ENCODE peak calls at places on chromosomes 5 and 9, in seven cellular contexts. E is HCEC 1CT, N is H7, B is thyroid gland, F is NCI-H2081 treated with DMSO at 0.1 percent for 48 hours, Q is GM06990, K is dermis blood vessel endothelial cell. C is an unnamed sample.

GRCh38 chr5:140808889-140809291 is 2.0 kb downstream of the PCDHA4 start:
- DNase-seq in E (no peak), N (no peak), B (no peak), F (no peak), Q (no peak), K (no peak), C (no peak)

GRCh38 chr5:502325-503079 is 21.7 kb downstream of the SLC9A3 start:
- DNase-seq in E (no peak), N (no peak), B (peak), F (no peak), Q (no peak), K (peak), C (peak)

GRCh38 chr5:133482033-133482432 is 130.3 kb downstream of the FSTL4 start:
- DNase-seq in E (no peak), N (no peak), B (no peak), F (no peak), Q (no peak), K (peak), C (no peak)

GRCh38 chr5:172503925-172504730 is 49.8 kb upstream of the SH3PXD2B start:
- DNase-seq in E (no peak), N (no peak), B (no peak), F (no peak), Q (no peak), K (peak), C (no peak)

GRCh38 chr5:74853256-74853655 is 12.9 kb downstream of the FAM169A start:
- DNase-seq in E (no peak), N (no peak), B (no peak), F (no peak), Q (no peak), K (no peak), C (no peak)

GRCh38 chr5:120465281-120465961 is 1.3 kb downstream of the PRR16 start:
- DNase-seq in E (peak), N (peak), B (peak), F (no peak), Q (no peak), K (peak), C (peak)

GRCh38 chr9:37215456-37216229 is 95.3 kb downstream of the ZCCHC7 start:
- DNase-seq in E (peak), N (no peak), B (no peak), F (no peak), Q (no peak), K (no peak), C (no peak)

GRCh38 chr9:109887079-109887478 is 107.1 kb downstream of the PALM2AKAP2 start:
- DNase-seq in E (peak), N (no peak), B (peak), F (no peak), Q (no peak), K (peak), C (no peak)

GRCh38 chr5:38465702-38466443 is 90.6 kb downstream of the LIFR start:
- DNase-seq in E (no peak), N (no peak), B (no peak), F (no peak), Q (no peak), K (peak), C (no peak)

GRCh38 chr5:92513067-92513466 is 1068.0 kb downstream of the NR2F1-AS1 start:
- DNase-seq in E (no peak), N (no peak), B (no peak), F (no peak), Q (no peak), K (no peak), C (no peak)

GRCh38 chr5:73120222-73121108 is at the start of gene TMEM171:
- DNase-seq in E (peak), N (peak), B (peak), F (no peak), Q (no peak), K (peak), C (peak)

GRCh38 chr5:9699681-9700080 is 69.5 kb upstream of the TAS2R1 start:
- DNase-seq in E (no peak), N (no peak), B (no peak), F (no peak), Q (no peak), K (no peak), C (no peak)

GRCh38 chr5:82784521-82784920 is 292.7 kb downstream of the TMEM167A start:
- DNase-seq in E (no peak), N (no peak), B (no peak), F (no peak), Q (no peak), K (no peak), C (no peak)

GRCh38 chr5:170362102-170362501 is 27.1 kb downstream of the KCNMB1 start:
- DNase-seq in E (no peak), N (no peak), B (no peak), F (no peak), Q (no peak), K (no peak), C (no peak)

GRCh38 chr9:115591584-115591984 is 473.6 kb upstream of the TNC start:
- DNase-seq in E (peak), N (peak), B (peak), F (peak), Q (peak), K (peak), C (peak)

GRCh38 chr9:89405832-89406231 is 87.5 kb downstream of the SECISBP2 start:
- DNase-seq in E (no peak), N (no peak), B (no peak), F (no peak), Q (peak), K (peak), C (no peak)

GRCh38 chr5:75720882-75721281 is 3.6 kb upstream of the POC5 start:
- DNase-seq in E (peak), N (no peak), B (no peak), F (no peak), Q (no peak), K (no peak), C (no peak)

GRCh38 chr9:31210982-31211570 is 1173.4 kb upstream of the ACO1 start:
- DNase-seq in E (no peak), N (no peak), B (no peak), F (no peak), Q (no peak), K (no peak), C (peak)

GRCh38 chr9:136052433-136052880 is 42.6 kb downstream of the NACC2 start:
- DNase-seq in E (peak), N (peak), B (peak), F (no peak), Q (no peak), K (peak), C (peak)

GRCh38 chr9:93156475-93157008 is 22.5 kb upstream of the NINJ1 start:
- DNase-seq in E (no peak), N (no peak), B (no peak), F (no peak), Q (peak), K (no peak), C (no peak)

GRCh38 chr9:79224672-79225433 is 346.9 kb upstream of the TLE4 start:
- DNase-seq in E (peak), N (no peak), B (no peak), F (no peak), Q (no peak), K (peak), C (no peak)

GRCh38 chr5:143010335-143010734 is 240.2 kb downstream of the ARHGAP26 start:
- DNase-seq in E (no peak), N (no peak), B (no peak), F (no peak), Q (no peak), K (no peak), C (no peak)

GRCh38 chr5:170573660-170574059 is 69.8 kb downstream of the KCNIP1 start:
- DNase-seq in E (no peak), N (no peak), B (no peak), F (no peak), Q (no peak), K (no peak), C (no peak)

GRCh38 chr5:76046761-76047160 is 36.4 kb upstream of the SV2C start:
- DNase-seq in E (no peak), N (no peak), B (no peak), F (no peak), Q (no peak), K (peak), C (no peak)

GRCh38 chr9:114958021-114958846 is 27.8 kb upstream of the TNFSF8 start:
- DNase-seq in E (no peak), N (no peak), B (no peak), F (no peak), Q (no peak), K (no peak), C (no peak)

GRCh38 chr9:105842023-105842644 is 147.8 kb downstream of the TMEM38B start:
- DNase-seq in E (peak), N (peak), B (no peak), F (no peak), Q (no peak), K (peak), C (peak)

GRCh38 chr5:126464016-126464415 is 40.8 kb downstream of the GRAMD2B start:
- DNase-seq in E (no peak), N (no peak), B (no peak), F (no peak), Q (no peak), K (no peak), C (no peak)

GRCh38 chr9:16928179-16928945 is 57.9 kb upstream of the BNC2 start:
- DNase-seq in E (peak), N (peak), B (no peak), F (no peak), Q (no peak), K (no peak), C (no peak)

GRCh38 chr9:35736201-35736633 is 3.8 kb downstream of the CREB3 start:
- DNase-seq in E (peak), N (peak), B (peak), F (no peak), Q (peak), K (peak), C (peak)

GRCh38 chr9:106529616-106530015 is 333.4 kb upstream of the ZNF462 start:
- DNase-seq in E (no peak), N (no peak), B (no peak), F (no peak), Q (no peak), K (no peak), C (no peak)

GRCh38 chr5:113776832-113777525 is 263.5 kb downstream of the YTHDC2 start:
- DNase-seq in E (no peak), N (no peak), B (peak), F (no peak), Q (no peak), K (peak), C (no peak)

GRCh38 chr9:116741742-116742141 is 54.6 kb downstream of the TRIM32 start:
- DNase-seq in E (no peak), N (no peak), B (no peak), F (no peak), Q (no peak), K (no peak), C (no peak)

GRCh38 chr9:124776613-124776951 is 351 bp upstream of the OLFML2A start:
- DNase-seq in E (no peak), N (no peak), B (no peak), F (no peak), Q (no peak), K (no peak), C (no peak)

GRCh38 chr9:15403155-15403554 is 19.5 kb upstream of the SNAPC3 start:
- DNase-seq in E (peak), N (peak), B (peak), F (no peak), Q (no peak), K (peak), C (no peak)

C was measured in nephron progenitor cell.